ENCODE peak calls at places on chromosomes 6 and 20, in eight cellular contexts. One of them, this sample, is unnamed.
A peak's percentile ranks its signal among the peaks of the same experiment; 100 is the strongest.

GRCh38 chr20:46246527-46246926 is 61.8 kb downstream of the CDH22 start:
- DNase-seq in head of caudate nucleus: peak; percentile 88
- DNase-seq in left cardiac atrium: no peak
- DNase-seq in nucleus accumbens: peak; percentile 15
- DNase-seq in fibroblast of gingiva: no peak
- DNase-seq in iris pigment epithelial cell: no peak
- DNase-seq in HTR-8/SVneo: no peak
- DNase-seq in GM10248: no peak
- DNase-seq in this sample: no peak

GRCh38 chr6:53326372-53327016 is 22.3 kb downstream of the ELOVL5 start:
- DNase-seq in head of caudate nucleus: peak; percentile 56
- DNase-seq in left cardiac atrium: peak; percentile 65
- DNase-seq in nucleus accumbens: no peak
- DNase-seq in fibroblast of gingiva: peak; percentile 95
- DNase-seq in iris pigment epithelial cell: peak; percentile 100
- DNase-seq in HTR-8/SVneo: peak; percentile 79
- DNase-seq in GM10248: no peak
- DNase-seq in this sample: peak; percentile 96

GRCh38 chr6:1855890-1856289 is 246.2 kb downstream of the FOXC1 start:
- DNase-seq in head of caudate nucleus: no peak
- DNase-seq in left cardiac atrium: no peak
- DNase-seq in nucleus accumbens: no peak
- DNase-seq in fibroblast of gingiva: no peak
- DNase-seq in iris pigment epithelial cell: no peak
- DNase-seq in HTR-8/SVneo: no peak
- DNase-seq in GM10248: no peak
- DNase-seq in this sample: no peak

GRCh38 chr6:25660512-25660911 is 8.5 kb downstream of the SCGN start:
- DNase-seq in head of caudate nucleus: no peak
- DNase-seq in left cardiac atrium: no peak
- DNase-seq in nucleus accumbens: no peak
- DNase-seq in fibroblast of gingiva: peak; percentile 8
- DNase-seq in iris pigment epithelial cell: peak; percentile 79
- DNase-seq in HTR-8/SVneo: peak; percentile 26
- DNase-seq in GM10248: no peak
- DNase-seq in this sample: peak; percentile 53

GRCh38 chr6:53831956-53832660 is 37.3 kb downstream of the LRRC1 start:
- DNase-seq in head of caudate nucleus: no peak
- DNase-seq in left cardiac atrium: no peak
- DNase-seq in nucleus accumbens: no peak
- DNase-seq in fibroblast of gingiva: no peak
- DNase-seq in iris pigment epithelial cell: no peak
- DNase-seq in HTR-8/SVneo: peak; percentile 30
- DNase-seq in GM10248: no peak
- DNase-seq in this sample: no peak

GRCh38 chr20:54268941-54269340 is 61.1 kb downstream of the PFDN4 start:
- DNase-seq in head of caudate nucleus: no peak
- DNase-seq in left cardiac atrium: no peak
- DNase-seq in nucleus accumbens: no peak
- DNase-seq in fibroblast of gingiva: no peak
- DNase-seq in iris pigment epithelial cell: no peak
- DNase-seq in HTR-8/SVneo: no peak
- DNase-seq in GM10248: no peak
- DNase-seq in this sample: no peak

GRCh38 chr6:166540631-166541331 is 45.7 kb downstream of the RAMACL start:
- DNase-seq in head of caudate nucleus: peak; percentile 92
- DNase-seq in left cardiac atrium: peak; percentile 36
- DNase-seq in nucleus accumbens: no peak
- DNase-seq in fibroblast of gingiva: no peak
- DNase-seq in iris pigment epithelial cell: no peak
- DNase-seq in HTR-8/SVneo: no peak
- DNase-seq in GM10248: peak; percentile 80
- DNase-seq in this sample: no peak

GRCh38 chr6:142374090-142374783 is 72.4 kb downstream of the ADGRG6 start:
- DNase-seq in head of caudate nucleus: no peak
- DNase-seq in left cardiac atrium: no peak
- DNase-seq in nucleus accumbens: no peak
- DNase-seq in fibroblast of gingiva: no peak
- DNase-seq in iris pigment epithelial cell: no peak
- DNase-seq in HTR-8/SVneo: no peak
- DNase-seq in GM10248: no peak
- DNase-seq in this sample: no peak

GRCh38 chr6:161169060-161169459 is 104.8 kb downstream of the AGPAT4 start:
- DNase-seq in head of caudate nucleus: no peak
- DNase-seq in left cardiac atrium: no peak
- DNase-seq in nucleus accumbens: no peak
- DNase-seq in fibroblast of gingiva: no peak
- DNase-seq in iris pigment epithelial cell: peak; percentile 12
- DNase-seq in HTR-8/SVneo: no peak
- DNase-seq in GM10248: no peak
- DNase-seq in this sample: no peak

GRCh38 chr20:51365670-51366069 is 176.8 kb downstream of the NFATC2 start:
- DNase-seq in head of caudate nucleus: no peak
- DNase-seq in left cardiac atrium: peak; percentile 3
- DNase-seq in nucleus accumbens: no peak
- DNase-seq in fibroblast of gingiva: peak; percentile 71
- DNase-seq in iris pigment epithelial cell: peak; percentile 81
- DNase-seq in HTR-8/SVneo: peak; percentile 77
- DNase-seq in GM10248: no peak
- DNase-seq in this sample: peak; percentile 91

GRCh38 chr6:127303917-127304316 is 37.3 kb downstream of the RNF146 start:
- DNase-seq in head of caudate nucleus: no peak
- DNase-seq in left cardiac atrium: no peak
- DNase-seq in nucleus accumbens: no peak
- DNase-seq in fibroblast of gingiva: no peak
- DNase-seq in iris pigment epithelial cell: no peak
- DNase-seq in HTR-8/SVneo: no peak
- DNase-seq in GM10248: no peak
- DNase-seq in this sample: no peak

GRCh38 chr6:26172496-26172958 is 85.3 kb downstream of the HFE start:
- DNase-seq in head of caudate nucleus: peak; percentile 57
- DNase-seq in left cardiac atrium: no peak
- DNase-seq in nucleus accumbens: no peak
- DNase-seq in fibroblast of gingiva: peak; percentile 31
- DNase-seq in iris pigment epithelial cell: peak; percentile 46
- DNase-seq in HTR-8/SVneo: no peak
- DNase-seq in GM10248: no peak
- DNase-seq in this sample: no peak

GRCh38 chr20:62350098-62350628 is 16.9 kb downstream of the LAMA5 start:
- DNase-seq in head of caudate nucleus: no peak
- DNase-seq in left cardiac atrium: no peak
- DNase-seq in nucleus accumbens: no peak
- DNase-seq in fibroblast of gingiva: no peak
- DNase-seq in iris pigment epithelial cell: no peak
- DNase-seq in HTR-8/SVneo: peak; percentile 95
- DNase-seq in GM10248: no peak
- DNase-seq in this sample: no peak

GRCh38 chr6:56742122-56742791 is 99.6 kb upstream of the DST start:
- DNase-seq in head of caudate nucleus: no peak
- DNase-seq in left cardiac atrium: no peak
- DNase-seq in nucleus accumbens: no peak
- DNase-seq in fibroblast of gingiva: no peak
- DNase-seq in iris pigment epithelial cell: no peak
- DNase-seq in HTR-8/SVneo: no peak
- DNase-seq in GM10248: peak; percentile 18
- DNase-seq in this sample: no peak

This sample was measured in brain microvascular endothelial cell.